ENCODE peak calls at places on chromosomes 3 and 15, in nine cellular contexts. E, A, X, V, R, Q, S, C and U are unnamed samples.

GRCh38 chr3:63492464-63492863 is 160.0 kb upstream of the SNTN start:
- DNase-seq in Q (no peak), V (no peak), X (no peak), A (no peak), E (no peak), S (no peak), R (no peak), C (no peak), U (no peak)

GRCh38 chr3:136142592-136142991 is 53.5 kb downstream of the MSL2 start:
- DNase-seq in S (no peak), V (no peak), Q (peak; percentile 62), C (no peak), R (no peak), A (no peak), X (no peak), E (no peak), U (no peak)

GRCh38 chr3:80733522-80734176 is 965.9 kb upstream of the ROBO1 start:
- DNase-seq in R (peak; percentile 5), C (no peak), Q (peak; percentile 62), X (no peak), E (no peak), A (no peak), V (no peak), S (no peak), U (no peak)

GRCh38 chr3:193903976-193904375 is 232.0 kb upstream of the HES1 start:
- DNase-seq in C (no peak), S (no peak), A (no peak), E (no peak), V (no peak), R (no peak), Q (no peak), X (no peak), U (no peak)

GRCh38 chr3:16570113-16570512 is 35.1 kb downstream of the DAZL start:
- DNase-seq in Q (no peak), A (no peak), X (no peak), S (no peak), R (no peak), C (no peak), E (peak; percentile 17), V (no peak), U (no peak)

GRCh38 chr15:67550522-67550921 is 8.0 kb downstream of the MAP2K5 start:
- DNase-seq in X (no peak), R (peak; percentile 73), C (no peak), S (no peak), V (no peak), E (no peak), A (no peak), Q (no peak), U (no peak)

GRCh38 chr15:95922431-95922830 is 408.1 kb upstream of the NR2F2 start:
- DNase-seq in A (no peak), S (no peak), R (no peak), X (no peak), E (no peak), V (no peak), C (no peak), Q (peak; percentile 54), U (no peak)

GRCh38 chr3:155179966-155180757 is 100.0 kb downstream of the MME start:
- DNase-seq in V (no peak), R (no peak), S (no peak), A (no peak), X (no peak), C (no peak), E (no peak), Q (no peak), U (no peak)

GRCh38 chr3:104108522-104108921 is 1258.2 kb upstream of the ALCAM start:
- DNase-seq in V (no peak), C (no peak), R (no peak), S (no peak), Q (no peak), E (no peak), X (no peak), A (no peak), U (no peak)

GRCh38 chr3:25854635-25855034 is 64.7 kb downstream of the OXSM start:
- DNase-seq in X (no peak), A (no peak), C (no peak), R (no peak), V (no peak), E (no peak), Q (no peak), S (no peak), U (no peak)

GRCh38 chr3:60146121-60146520 is 1096.3 kb upstream of the CFAP20DC start:
- DNase-seq in A (no peak), V (no peak), X (no peak), Q (no peak), S (no peak), E (no peak), R (no peak), C (no peak), U (no peak)

GRCh38 chr15:91223902-91224301 is 123.8 kb downstream of the SV2B start:
- DNase-seq in X (no peak), V (no peak), R (no peak), S (no peak), E (peak; percentile 71), A (no peak), Q (no peak), C (no peak), U (no peak)

GRCh38 chr15:66763186-66764066 is 61.4 kb downstream of the SMAD6 start:
- DNase-seq in A (no peak), Q (peak; percentile 86), S (no peak), R (no peak), E (no peak), C (no peak), V (no peak), X (no peak), U (no peak)

GRCh38 chr3:10513306-10513705 is 7.9 kb upstream of the ATP2B2 start:
- DNase-seq in C (no peak), A (no peak), E (no peak), R (no peak), Q (no peak), X (no peak), V (no peak), S (no peak), U (no peak)

GRCh38 chr3:156615592-156616173 is 58.7 kb upstream of the TIPARP start:
- DNase-seq in R (no peak), E (no peak), C (no peak), X (no peak), A (no peak), V (no peak), Q (no peak), S (no peak), U (no peak)

GRCh38 chr15:68342351-68342750 is 64.8 kb downstream of the FEM1B start:
- DNase-seq in E (no peak), X (no peak), S (no peak), V (no peak), C (no peak), A (no peak), Q (no peak), R (no peak), U (no peak)

GRCh38 chr3:65569129-65569528 is 469.6 kb downstream of the MAGI1 start:
- DNase-seq in R (no peak), X (no peak), E (no peak), S (no peak), V (no peak), C (no peak), A (no peak), Q (no peak), U (no peak)

GRCh38 chr3:76063019-76063418 is 277.7 kb upstream of the ZNF717 start:
- DNase-seq in S (no peak), R (no peak), E (no peak), Q (peak; percentile 28), X (no peak), V (no peak), C (no peak), A (no peak), U (no peak)

GRCh38 chr15:86879250-86880229 is 799.9 kb downstream of the AGBL1 start:
- DNase-seq in A (no peak), C (no peak), R (no peak), S (no peak), Q (no peak), X (no peak), V (no peak), E (no peak), U (no peak)

GRCh38 chr15:72771329-72771725 is 12.2 kb downstream of the ADPGK start:
- DNase-seq in C (no peak), R (no peak), X (no peak), V (no peak), S (no peak), E (no peak), Q (no peak), A (no peak), U (no peak)

GRCh38 chr3:37052860-37053259 is 59.5 kb downstream of the MLH1 start:
- DNase-seq in S (no peak), E (no peak), Q (no peak), A (no peak), V (no peak), X (no peak), C (no peak), R (no peak), U (no peak)

GRCh38 chr3:114646521-114646920 is 352.7 kb downstream of the TIGIT start:
- DNase-seq in V (no peak), C (no peak), Q (no peak), A (no peak), E (no peak), R (no peak), S (no peak), X (no peak), U (no peak)

GRCh38 chr15:80693682-80694623 is 1.2 kb upstream of the ABHD17C start:
- DNase-seq in R (no peak), E (no peak), S (no peak), Q (peak; percentile 48), C (no peak), X (no peak), A (no peak), V (no peak), U (no peak)

GRCh38 chr3:186587183-186587582 is 16.7 kb downstream of the DNAJB11 start:
- DNase-seq in C (no peak), Q (no peak), E (no peak), R (no peak), V (no peak), X (no peak), S (no peak), A (no peak), U (no peak)

GRCh38 chr3:67415504-67415903 is 238.9 kb downstream of the SUCLG2 start:
- DNase-seq in E (no peak), S (no peak), V (no peak), A (no peak), X (no peak), Q (no peak), R (no peak), C (no peak), U (no peak)

GRCh38 chr3:34973586-34973985 is 665.7 kb upstream of the ARPP21 start:
- DNase-seq in A (no peak), S (no peak), R (no peak), V (no peak), Q (no peak), E (no peak), C (no peak), X (no peak), U (no peak)

GRCh38 chr3:169914321-169914720 is 2.9 kb downstream of the SAMD7 start:
- DNase-seq in S (no peak), A (no peak), E (no peak), R (no peak), X (no peak), Q (no peak), V (no peak), C (no peak), U (no peak)

GRCh38 chr15:65927545-65927944 is 58.3 kb downstream of the RAB11A start:
- DNase-seq in Q (peak; percentile 28), X (no peak), A (no peak), V (no peak), E (no peak), R (no peak), C (no peak), S (no peak), U (no peak)